ENCODE peak calls at places on chromosome X, in six cellular contexts. I, Q, Z, N, A and Y are unnamed samples.

GRCh38 chrX:10259716-10260115 is 102.9 kb downstream of the CLCN4 start:
- DNase-seq in I (no peak), Q (no peak), Z (peak; percentile 55), N (peak; percentile 43), A (no peak), Y (no peak)

GRCh38 chrX:2696698-2697215 is 5.7 kb downstream of the CD99 start:
- DNase-seq in I (no peak), Q (no peak), Z (peak; percentile 90), N (no peak), A (no peak), Y (peak; percentile 70)

GRCh38 chrX:107565916-107566602 is 62.3 kb upstream of the PRPS1 start:
- DNase-seq in I (no peak), Q (peak; percentile 51), Z (peak; percentile 70), N (no peak), A (no peak), Y (no peak)

GRCh38 chrX:3811331-3812311 is 98.2 kb upstream of the PRKX start:
- DNase-seq in I (no peak), Q (peak; percentile 31), Z (peak; percentile 58), N (no peak), A (no peak), Y (peak; percentile 38)

GRCh38 chrX:48045410-48046311 is 25.8 kb downstream of the ZNF630 start:
- DNase-seq in I (peak; percentile 54), Q (no peak), Z (peak; percentile 77), N (peak; percentile 5), A (no peak), Y (no peak)

GRCh38 chrX:102892103-102892502 is 45.0 kb upstream of the RAB40AL start:
- DNase-seq in I (no peak), Q (no peak), Z (no peak), N (no peak), A (no peak), Y (no peak)

GRCh38 chrX:9456250-9457074 is 8.4 kb upstream of the TBL1X start:
- DNase-seq in I (no peak), Q (no peak), Z (no peak), N (no peak), A (no peak), Y (no peak)

GRCh38 chrX:17214962-17215361 is 160.0 kb upstream of the NHS start:
- DNase-seq in I (no peak), Q (no peak), Z (no peak), N (no peak), A (no peak), Y (no peak)

GRCh38 chrX:53715336-53715924 is 28.9 kb upstream of the HUWE1 start:
- DNase-seq in I (no peak), Q (no peak), Z (no peak), N (no peak), A (no peak), Y (no peak)

GRCh38 chrX:132470830-132471229 is 18.0 kb downstream of the MBNL3 start:
- DNase-seq in I (no peak), Q (no peak), Z (no peak), N (no peak), A (no peak), Y (no peak)

GRCh38 chrX:149259241-149259640 is 245.9 kb downstream of the IDS start:
- DNase-seq in I (no peak), Q (no peak), Z (no peak), N (no peak), A (no peak), Y (no peak)

GRCh38 chrX:1462596-1463251 is 10.0 kb upstream of the ASMTL start:
- DNase-seq in I (peak; percentile 14), Q (peak; percentile 21), Z (peak; percentile 64), N (peak; percentile 51), A (no peak), Y (no peak)

GRCh38 chrX:81263067-81263466 is 61.2 kb downstream of the SH3BGRL start:
- DNase-seq in I (no peak), Q (no peak), Z (no peak), N (no peak), A (no peak), Y (no peak)

GRCh38 chrX:53073115-53073581 is 9.0 kb upstream of the TSPYL2 start:
- DNase-seq in I (no peak), Q (no peak), Z (no peak), N (no peak), A (no peak), Y (no peak)

GRCh38 chrX:23981222-23981621 is 45.8 kb downstream of the KLHL15 start:
- DNase-seq in I (no peak), Q (no peak), Z (no peak), N (no peak), A (no peak), Y (no peak)

GRCh38 chrX:150683112-150683511 is 10.1 kb upstream of the MTMR1 start:
- DNase-seq in I (no peak), Q (no peak), Z (no peak), N (no peak), A (no peak), Y (no peak)

GRCh38 chrX:150683536-150684146 is 9.6 kb upstream of the MTMR1 start:
- DNase-seq in I (no peak), Q (no peak), Z (peak; percentile 33), N (no peak), A (no peak), Y (peak; percentile 19)

GRCh38 chrX:150680974-150681373 is 12.2 kb upstream of the MTMR1 start:
- DNase-seq in I (peak; percentile 43), Q (no peak), Z (peak; percentile 34), N (no peak), A (no peak), Y (no peak)
- TF ChIP-seq CTCF in I (no peak), Q (no peak), Z (peak; percentile 46), N (peak; percentile 41), A (peak; percentile 10), Y (peak; percentile 23)

DNA sequence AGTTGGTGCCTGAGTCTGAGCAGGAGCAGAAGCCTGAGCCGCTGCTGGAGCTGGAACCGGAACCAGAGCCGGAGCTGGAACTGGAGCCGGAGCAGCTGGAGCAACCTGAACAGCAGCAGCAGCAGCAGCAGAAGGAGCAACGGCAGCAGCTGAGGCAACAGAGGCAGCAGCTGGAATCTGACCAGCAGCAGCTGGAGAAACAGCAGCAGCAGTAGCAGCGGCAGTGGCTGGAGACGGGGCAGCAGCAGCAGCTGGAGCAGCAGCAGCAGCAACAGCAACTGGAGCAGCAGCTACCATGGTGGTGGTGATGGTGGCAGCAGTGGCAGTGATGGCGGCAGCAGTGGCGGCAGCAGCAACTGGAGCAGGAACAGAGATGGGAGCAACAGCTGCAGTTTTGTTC is 61.5 kb downstream of the AMOT start:
- DNase-seq in I (no peak), Q (no peak), Z (no peak), N (no peak), A (no peak), Y (no peak)
- TF ChIP-seq CTCF in I (no peak), Q (no peak), Z (no peak), N (no peak), A (no peak), Y (no peak)

GRCh38 chrX:153469811-153470410 is 465 bp downstream of the HAUS7 start:
- DNase-seq in I (peak; percentile 22), Q (no peak), Z (peak; percentile 8), N (no peak), A (no peak), Y (peak; percentile 45)
- TF ChIP-seq CTCF in I (no peak), Q (no peak), Z (peak; percentile 1), N (no peak), A (peak; percentile 29), Y (no peak)

DNA sequence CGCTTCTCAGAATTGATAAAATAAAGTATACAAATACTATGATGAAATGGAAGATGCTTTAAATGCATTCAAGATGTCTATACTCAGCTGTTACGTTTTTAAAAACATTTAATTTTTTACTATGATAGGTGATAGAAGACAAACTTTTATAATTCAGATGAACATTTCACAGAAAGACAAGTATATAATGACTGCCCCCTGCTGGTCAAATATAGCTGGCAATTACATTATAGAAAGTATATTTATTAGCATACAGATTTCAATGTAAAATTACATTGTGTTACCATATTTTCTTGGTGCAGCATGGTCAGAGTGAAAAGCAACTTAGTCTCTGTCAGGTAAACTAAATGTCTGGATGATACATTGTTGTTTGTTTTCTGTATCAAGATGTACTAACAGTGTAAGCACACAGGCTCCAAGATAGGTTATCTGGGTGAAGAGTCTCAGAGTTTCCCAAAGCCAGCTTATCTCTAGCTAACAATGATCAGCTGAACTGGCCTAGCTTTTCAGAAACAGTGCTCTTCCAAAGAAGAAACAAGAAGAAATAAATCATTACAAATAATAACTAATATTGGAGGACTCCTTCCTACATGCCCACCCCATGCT is 54.1 kb downstream of the SRPX start:
- DNase-seq in I (peak; percentile 17), Q (no peak), Z (peak; percentile 26), N (no peak), A (no peak), Y (peak; percentile 7)
- TF ChIP-seq CTCF in I (peak; percentile 30), Q (peak; percentile 51), Z (peak; percentile 71), N (peak; percentile 51), A (peak; percentile 37), Y (peak; percentile 18)

GRCh38 chrX:30935985-30936384 is 46.9 kb upstream of the TAB3 start:
- DNase-seq in I (peak; percentile 19), Q (peak; percentile 38), Z (peak; percentile 3), N (no peak), A (no peak), Y (no peak)
- TF ChIP-seq CTCF in I (no peak), Q (no peak), Z (no peak), N (no peak), A (no peak), Y (no peak)

DNA sequence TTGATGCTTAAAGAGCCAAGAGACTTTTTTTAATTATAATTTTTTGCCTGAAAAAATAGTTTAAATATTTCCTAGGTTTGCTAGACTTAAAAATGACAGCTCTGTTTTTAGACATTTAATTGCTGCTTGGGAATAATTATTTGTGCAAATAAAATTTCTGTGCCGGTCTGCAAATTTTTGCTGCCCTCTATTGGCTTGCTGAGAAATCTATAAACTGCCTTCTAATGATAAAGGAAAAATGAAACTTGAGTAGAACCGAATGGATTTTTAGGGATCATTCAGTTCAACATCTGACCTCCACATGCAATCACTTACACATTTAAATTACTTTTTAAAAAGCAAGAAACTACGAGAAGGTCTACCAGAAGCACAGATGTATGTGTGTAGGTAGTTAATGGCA is 434.0 kb downstream of the FAM133A start:
- DNase-seq in I (no peak), Q (no peak), Z (no peak), N (no peak), A (no peak), Y (no peak)
- TF ChIP-seq CTCF in I (no peak), Q (peak; percentile 11), Z (no peak), N (peak; percentile 21), A (no peak), Y (no peak)

GRCh38 chrX:83847339-83847738 is 13.6 kb upstream of the CYLC1 start:
- DNase-seq in I (no peak), Q (no peak), Z (no peak), N (no peak), A (no peak), Y (no peak)

DNA sequence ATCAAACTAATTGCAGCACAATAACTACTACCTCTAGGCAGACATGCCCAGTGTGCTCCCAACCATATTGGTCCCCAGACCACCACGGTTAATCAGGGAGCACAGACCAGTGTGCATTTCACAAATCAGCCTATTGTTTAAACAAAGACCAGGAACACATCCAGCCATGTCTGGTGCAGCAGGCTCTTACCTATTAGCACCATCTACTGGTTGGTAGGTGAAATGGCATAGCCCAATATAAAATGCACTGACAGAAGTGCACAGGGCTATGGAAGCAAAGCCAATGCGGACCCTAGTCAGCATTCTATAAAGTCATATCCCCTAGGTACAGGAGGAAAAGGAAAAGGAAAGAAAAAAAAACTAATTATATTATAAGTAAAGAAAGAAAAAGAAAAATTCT is 15.5 kb upstream of the CYLC1 start:
- DNase-seq in I (peak; percentile 16), Q (no peak), Z (peak; percentile 22), N (no peak), A (no peak), Y (peak; percentile 10)
- TF ChIP-seq CTCF in I (no peak), Q (peak; percentile 23), Z (peak; percentile 58), N (peak; percentile 77), A (no peak), Y (peak; percentile 44)

GRCh38 chrX:75655627-75656026 is 129.4 kb downstream of the MAGEE2 start:
- DNase-seq in I (no peak), Q (no peak), Z (no peak), N (no peak), A (no peak), Y (no peak)
- TF ChIP-seq CTCF in I (no peak), Q (no peak), Z (no peak), N (no peak), A (no peak), Y (no peak)